ENCODE peak calls at places on chromosomes 12 and 14, in eight cellular contexts. R is kidney epithelial cell, J is brain microvascular endothelial cell, C is cardiac muscle cell, P is PC-3, Y is fibroblast of lung, K is upper lobe of right lung, V is mammary epithelial cell. Z is an unnamed sample.

GRCh38 chr12:3975652-3976051 is 102.5 kb upstream of the PARP11 start:
- DNase-seq in R (no peak), J (no peak), C (no peak), P (no peak), Y (no peak), K (no peak), V (no peak), Z (no peak)

GRCh38 chr14:77098470-77099353 is 654 bp downstream of the CIPC start:
- DNase-seq in R (no peak), J (no peak), C (peak), P (peak), Y (no peak), K (peak), V (no peak), Z (no peak)

GRCh38 chr12:75825686-75826085 is 205.9 kb downstream of the PHLDA1 start:
- DNase-seq in R (peak), J (peak), C (no peak), P (peak), Y (peak), K (no peak), V (peak), Z (peak)

GRCh38 chr14:76776306-76777251 is 15.3 kb downstream of the VASH1 start:
- DNase-seq in R (no peak), J (no peak), C (peak), P (peak), Y (no peak), K (no peak), V (no peak), Z (no peak)

GRCh38 chr14:95260537-95261440 is 58.9 kb downstream of the CLMN start:
- DNase-seq in R (no peak), J (peak), C (peak), P (peak), Y (peak), K (no peak), V (peak), Z (peak)

GRCh38 chr12:130480887-130481286 is 143.2 kb downstream of the PIWIL1 start:
- DNase-seq in R (no peak), J (no peak), C (no peak), P (no peak), Y (no peak), K (no peak), V (no peak), Z (no peak)

GRCh38 chr14:20197459-20197858 is 6.8 kb downstream of the OR11G2 start:
- DNase-seq in R (no peak), J (no peak), C (no peak), P (no peak), Y (no peak), K (peak), V (no peak), Z (no peak)

GRCh38 chr12:57219993-57220728 is 3.6 kb downstream of the NXPH4 start:
- DNase-seq in R (no peak), J (no peak), C (no peak), P (no peak), Y (no peak), K (no peak), V (no peak), Z (no peak)

GRCh38 chr14:94926176-94926575 is 156.3 kb upstream of the GSC start:
- DNase-seq in R (no peak), J (no peak), C (no peak), P (no peak), Y (no peak), K (no peak), V (no peak), Z (no peak)

GRCh38 chr14:28102814-28103213 is 663.8 kb upstream of the FOXG1 start:
- DNase-seq in R (peak), J (no peak), C (peak), P (peak), Y (no peak), K (no peak), V (peak), Z (peak)

GRCh38 chr12:11150832-11151231 is 16.4 kb upstream of the TAS2R30 start:
- DNase-seq in R (no peak), J (no peak), C (no peak), P (no peak), Y (no peak), K (no peak), V (no peak), Z (no peak)

GRCh38 chr14:90624228-90624627 is 192.0 kb downstream of the TTC7B start:
- DNase-seq in R (peak), J (no peak), C (no peak), P (peak), Y (no peak), K (peak), V (peak), Z (peak)

GRCh38 chr12:45268672-45269406 is 52.9 kb downstream of the ANO6 start:
- DNase-seq in R (no peak), J (peak), C (peak), P (peak), Y (peak), K (peak), V (peak), Z (peak)
- TF ChIP-seq CTCF in R (peak), J (peak), C (peak), P (peak), Y (peak), K (peak), V (peak), Z (peak)

GRCh38 chr14:100317897-100318808 is 5.0 kb upstream of the SLC25A47 start:
- DNase-seq in R (no peak), J (peak), C (peak), P (no peak), Y (peak), K (peak), V (no peak), Z (no peak)
- TF ChIP-seq CTCF in R (peak), J (peak), C (peak), P (peak), Y (peak), K (peak), V (peak), Z (peak)

GRCh38 chr14:65833256-65833880 is 420.8 kb downstream of the FUT8 start:
- DNase-seq in R (no peak), J (no peak), C (no peak), P (no peak), Y (no peak), K (no peak), V (no peak), Z (no peak)

GRCh38 chr14:65835501-65835900 is 423.0 kb downstream of the FUT8 start:
- DNase-seq in R (no peak), J (no peak), C (no peak), P (no peak), Y (no peak), K (no peak), V (no peak), Z (no peak)

GRCh38 chr14:65834051-65834450 is 421.5 kb downstream of the FUT8 start:
- DNase-seq in R (no peak), J (no peak), C (no peak), P (no peak), Y (no peak), K (no peak), V (no peak), Z (no peak)

GRCh38 chr14:65834812-65835211 is 422.3 kb downstream of the FUT8 start:
- DNase-seq in R (no peak), J (no peak), C (no peak), P (no peak), Y (no peak), K (no peak), V (no peak), Z (no peak)

DNA sequence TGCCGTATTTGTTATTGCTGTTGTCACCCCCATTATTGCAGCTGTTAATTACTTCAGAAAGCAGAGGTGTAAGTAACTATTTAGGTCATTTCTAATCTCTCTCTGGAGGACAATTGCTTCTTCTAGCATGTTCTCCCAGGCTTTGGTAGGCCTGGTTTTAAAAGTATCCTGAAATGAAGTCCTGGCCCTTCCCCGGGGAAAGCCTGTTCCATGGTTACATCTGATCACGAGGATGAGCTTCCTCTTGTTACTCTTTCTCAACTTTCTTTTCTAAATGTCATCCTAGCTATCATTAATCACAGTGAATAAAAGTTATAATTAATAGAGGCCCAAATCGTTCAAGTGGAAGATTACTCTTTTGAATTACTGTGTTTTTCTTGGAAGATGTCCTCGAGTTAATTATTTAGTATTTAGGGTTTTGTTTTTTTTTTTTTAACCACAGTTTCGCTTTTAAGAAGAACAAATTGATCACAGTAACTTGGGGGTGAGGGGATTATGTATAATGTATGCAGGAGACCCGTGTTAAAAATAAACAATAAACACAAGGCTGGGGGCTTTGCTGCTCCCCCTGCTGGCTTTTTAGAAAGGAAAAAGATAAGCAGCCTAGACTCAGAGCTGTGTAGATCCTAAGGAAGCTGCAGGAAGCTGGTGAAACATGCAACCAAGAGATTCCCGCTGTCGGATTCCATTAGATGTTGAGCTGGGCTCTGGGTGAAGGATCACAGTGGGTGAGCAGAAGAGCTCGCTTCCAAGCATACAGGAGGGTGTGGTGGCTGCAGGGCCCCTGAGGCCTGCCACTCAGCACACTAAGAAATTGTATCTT is 420.1 kb downstream of the FUT8 start:
- DNase-seq in R (no peak), J (peak), C (peak), P (peak), Y (peak), K (no peak), V (no peak), Z (no peak)
- TF ChIP-seq CTCF in R (peak), J (peak), C (peak), P (peak), Y (peak), K (no peak), V (no peak), Z (no peak)

DNA sequence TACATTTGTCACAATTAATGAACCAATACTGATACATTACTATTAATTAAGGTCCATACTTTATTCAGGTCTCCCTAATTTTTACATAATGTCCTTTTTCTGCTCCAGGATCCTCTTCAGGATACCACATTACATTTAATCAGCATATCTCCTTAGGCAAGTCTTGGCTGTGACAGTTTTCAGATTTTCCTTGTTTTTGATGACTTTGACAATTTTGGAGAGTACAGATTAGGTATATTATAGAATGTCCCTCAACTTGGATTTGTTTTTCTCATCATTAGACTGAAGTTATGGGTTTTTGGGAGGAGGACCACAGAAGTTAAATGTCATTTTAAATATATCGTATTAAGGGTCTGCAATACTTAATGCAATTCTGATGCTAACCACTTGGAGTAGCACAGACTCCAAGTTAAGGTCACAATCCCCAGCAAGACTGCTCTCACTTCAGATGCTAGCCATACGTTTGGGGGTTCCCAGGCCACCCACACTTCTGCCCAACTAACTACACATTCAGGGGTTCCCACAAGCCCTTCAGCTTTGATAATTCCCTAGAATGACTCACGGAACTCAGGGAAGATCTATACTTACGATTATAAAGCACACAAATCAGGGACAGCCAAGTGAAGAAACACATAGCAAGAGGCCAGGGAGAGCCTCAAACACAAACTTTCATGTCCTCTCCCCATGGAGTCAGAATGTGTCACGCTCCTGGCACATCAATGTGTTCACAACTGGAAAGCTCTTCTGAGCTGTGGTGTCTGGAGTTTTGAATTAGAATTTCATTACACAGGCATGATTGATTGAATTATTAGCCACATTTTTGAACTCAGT is 17.0 kb upstream of the NUBPL start:
- DNase-seq in R (no peak), J (no peak), C (peak), P (peak), Y (peak), K (no peak), V (no peak), Z (no peak)
- TF ChIP-seq CTCF in R (peak), J (peak), C (peak), P (peak), Y (peak), K (peak), V (peak), Z (peak)

DNA sequence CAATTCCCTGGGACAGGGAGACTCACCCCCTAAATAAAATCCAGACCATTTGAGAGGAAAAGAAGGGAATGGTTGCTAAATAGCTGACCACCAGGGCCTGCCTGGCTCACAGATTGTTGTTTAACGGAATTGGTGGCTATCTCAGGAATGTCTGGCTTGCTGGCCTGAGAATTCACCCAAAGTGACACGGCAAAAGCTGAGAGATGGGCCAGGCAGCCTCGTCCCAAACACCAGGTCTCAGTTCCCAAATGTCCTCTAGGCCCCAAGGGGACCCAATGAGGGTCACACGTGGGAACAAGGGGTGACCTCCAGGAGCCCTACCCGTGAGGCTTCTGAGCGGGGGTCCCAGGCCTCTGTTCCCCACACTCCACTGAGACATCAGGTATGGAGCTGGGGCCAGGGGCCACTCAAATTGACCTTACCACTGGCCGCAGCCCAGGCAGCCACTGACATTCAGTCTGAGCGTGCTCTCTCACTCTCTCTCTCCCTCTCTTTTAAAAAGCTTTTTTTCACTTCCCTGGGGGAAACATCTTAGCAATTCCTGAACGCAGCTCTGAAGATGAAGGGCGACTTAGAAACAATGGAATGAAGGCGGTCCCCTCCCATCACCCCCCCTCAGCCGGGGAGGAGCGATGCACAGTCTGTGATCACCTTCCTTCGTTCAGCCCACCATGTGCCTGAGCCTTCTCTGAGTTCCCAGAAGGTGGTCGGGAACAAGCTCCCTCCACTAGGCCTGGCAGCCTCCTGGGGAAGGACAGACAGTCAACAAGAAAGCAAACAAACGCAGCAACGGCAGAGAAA is 131.2 kb downstream of the SCARB1 start:
- DNase-seq in R (no peak), J (peak), C (peak), P (no peak), Y (no peak), K (no peak), V (no peak), Z (no peak)
- TF ChIP-seq CTCF in R (no peak), J (peak), C (no peak), P (no peak), Y (no peak), K (no peak), V (no peak), Z (no peak)

GRCh38 chr12:113136990-113137511 is 1.5 kb upstream of the RASAL1 start:
- DNase-seq in R (no peak), J (no peak), C (no peak), P (no peak), Y (no peak), K (no peak), V (no peak), Z (no peak)

GRCh38 chr12:113133036-113133435 is 2.5 kb downstream of the RASAL1 start:
- DNase-seq in R (no peak), J (no peak), C (no peak), P (no peak), Y (no peak), K (no peak), V (no peak), Z (no peak)

GRCh38 chr12:113134521-113134951 is 1.0 kb downstream of the RASAL1 start:
- DNase-seq in R (no peak), J (no peak), C (no peak), P (no peak), Y (no peak), K (no peak), V (no peak), Z (no peak)

GRCh38 chr12:113136128-113136989 is 798 bp upstream of the RASAL1 start:
- DNase-seq in R (no peak), J (no peak), C (no peak), P (no peak), Y (no peak), K (no peak), V (no peak), Z (no peak)

DNA sequence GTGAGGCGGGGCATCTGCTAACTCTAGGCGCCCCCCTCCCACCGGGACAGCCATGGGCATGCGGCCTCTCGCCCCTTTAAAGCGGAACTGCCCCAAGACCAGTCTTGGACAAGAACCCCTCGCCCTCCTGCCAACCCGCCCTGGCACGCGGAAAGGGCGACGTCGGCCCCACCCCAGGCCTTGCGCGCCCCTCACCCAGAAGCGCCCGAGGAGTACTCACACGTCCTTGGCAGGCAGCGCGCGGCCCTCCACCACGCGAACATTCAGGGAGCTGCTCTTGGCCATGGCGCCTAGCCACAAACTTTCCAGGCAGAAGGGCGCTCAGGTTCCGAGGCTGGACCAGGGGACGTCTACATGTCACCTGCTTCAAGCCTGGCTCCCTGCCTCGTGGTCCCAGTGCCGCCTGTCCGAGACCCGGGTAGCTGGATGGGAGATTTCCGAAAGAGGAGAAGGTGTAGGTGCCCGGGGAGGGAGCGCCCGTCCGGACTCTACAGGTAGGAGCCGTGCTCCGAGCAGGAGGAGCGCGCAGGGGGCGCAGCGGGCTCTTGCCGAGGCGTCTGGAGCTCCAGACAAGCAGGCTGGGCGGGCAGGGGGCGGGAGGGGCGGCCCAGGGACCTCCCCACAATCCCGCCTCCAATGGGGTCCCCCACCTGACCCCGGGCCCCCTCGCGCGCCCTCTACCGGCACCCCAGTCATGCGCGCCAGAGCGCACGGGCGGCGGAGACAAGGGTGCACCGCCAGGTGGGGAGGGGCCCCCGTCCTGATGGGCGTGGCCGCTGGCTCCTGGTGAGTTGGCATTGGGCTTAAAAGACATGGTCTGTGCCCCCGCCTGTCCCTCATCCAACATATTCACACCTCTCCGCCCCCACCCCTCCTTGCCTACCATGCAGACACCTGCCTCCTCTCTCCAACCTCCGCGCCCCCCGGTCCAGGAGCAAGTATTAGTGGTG is at the start of gene RASAL1:
- DNase-seq in R (no peak), J (no peak), C (peak), P (peak), Y (no peak), K (no peak), V (peak), Z (no peak)
- TF ChIP-seq CTCF in R (peak), J (peak), C (peak), P (peak), Y (no peak), K (peak), V (peak), Z (peak)

GRCh38 chr14:64693766-64694165 is 10.5 kb upstream of the PLEKHG3 start:
- DNase-seq in R (no peak), J (no peak), C (no peak), P (no peak), Y (no peak), K (no peak), V (no peak), Z (no peak)
- TF ChIP-seq CTCF in R (no peak), J (no peak), C (no peak), P (no peak), Y (no peak), K (no peak), V (no peak), Z (no peak)